ENCODE peak calls at places on chromosomes 13 and 19, in six cellular contexts. F is activated T-cell treated with anti-CD3 and anti-CD28 coated beads for 1 hour; K is stimulated activated CD4-positive, alpha-beta T cell treated with anti-CD3 and anti-CD28 coated beads, Interleukin-1b, Interleukin-23, amount 100 ng/mL, for 24 hours; M is KG1; Y is NB4; V is tibial nerve. O is an unnamed sample.

GRCh38 chr19:47152205-47152604 is 21.6 kb downstream of the SAE1 start:
- DNase-seq in Y (no peak), V (no peak), M (no peak), F (no peak), K (no peak), O (no peak)

GRCh38 chr19:29528350-29528945 is 2.7 kb downstream of the VSTM2B start:
- DNase-seq in Y (peak; percentile 85), V (no peak), K (peak; percentile 29), F (peak; percentile 27), M (no peak), O (peak; percentile 19)

GRCh38 chr19:38650180-38650775 is 2.8 kb downstream of the ACTN4 start:
- DNase-seq in Y (no peak), V (no peak), M (no peak), F (no peak), K (no peak), O (no peak)

GRCh38 chr13:88919970-88920628 is 1248.9 kb downstream of the SLITRK5 start:
- DNase-seq in Y (peak; percentile 80), F (no peak), K (no peak), V (no peak), M (peak; percentile 74), O (peak; percentile 77)

GRCh38 chr13:80655778-80656518 is 315.0 kb upstream of the SPRY2 start:
- DNase-seq in Y (no peak), M (no peak), F (no peak), K (no peak), V (no peak), O (no peak)

GRCh38 chr19:46299004-46299509 is 2.2 kb downstream of the HIF3A start:
- DNase-seq in Y (no peak), V (peak; percentile 97), M (no peak), K (no peak), F (no peak), O (peak; percentile 59)

GRCh38 chr13:46783504-46783903 is 13.5 kb downstream of the ESD start:
- DNase-seq in F (no peak), Y (no peak), V (no peak), M (no peak), K (no peak), O (no peak)

GRCh38 chr13:96052655-96053002 is 572 bp downstream of the UGGT2 start:
- DNase-seq in M (no peak), K (no peak), Y (peak; percentile 76), V (no peak), F (no peak), O (no peak)

GRCh38 chr13:19587635-19588300 is 26.4 kb upstream of the TPTE2 start:
- DNase-seq in Y (peak; percentile 75), K (no peak), V (no peak), F (no peak), M (peak; percentile 76), O (peak; percentile 38)

GRCh38 chr13:39616087-39616694 is 13.2 kb upstream of the LHFPL6 start:
- DNase-seq in V (no peak), F (no peak), M (peak; percentile 30), Y (peak; percentile 83), K (peak; percentile 18), O (peak; percentile 47)

GRCh38 chr13:39765801-39766463 is 110.5 kb downstream of the COG6 start:
- DNase-seq in M (no peak), K (peak; percentile 11), V (no peak), Y (peak; percentile 16), F (no peak), O (no peak)

GRCh38 chr13:93689333-93689732 is 462.7 kb downstream of the GPC6 start:
- DNase-seq in F (no peak), K (no peak), Y (no peak), M (no peak), V (no peak), O (no peak)